ENCODE peak calls at places on chromosomes 13 and 19, in five cellular contexts. R is heart left ventricle, U is endothelial cell of umbilical vein, E is tibial nerve, Z is left lung. P is an unnamed sample.

GRCh38 chr13:99133230-99133629 is 67.4 kb upstream of the UBAC2 start:
- DNase-seq in R (no peak), U (no peak), E (no peak), Z (no peak), P (no peak)

GRCh38 chr13:51644649-51645048 is 60.4 kb downstream of the WDFY2 start:
- DNase-seq in R (no peak), U (peak), E (no peak), Z (no peak), P (peak)

GRCh38 chr19:51771369-51771768 is 10.4 kb downstream of the FPR2 start:
- DNase-seq in R (no peak), U (no peak), E (no peak), Z (no peak), P (no peak)

GRCh38 chr19:12763100-12763499 is 11.5 kb downstream of the BEST2 start:
- DNase-seq in R (no peak), U (no peak), E (no peak), Z (no peak), P (no peak)

GRCh38 chr19:12126707-12127106 is 13.4 kb downstream of the ZNF20 start:
- DNase-seq in R (no peak), U (no peak), E (no peak), Z (no peak), P (peak)

GRCh38 chr19:51572908-51573307 is 1.8 kb downstream of the ZNF175 start:
- DNase-seq in R (no peak), U (peak), E (no peak), Z (no peak), P (peak)

GRCh38 chr19:14073232-14073924 is 792 bp downstream of the MISP3 start:
- DNase-seq in R (peak), U (peak), E (no peak), Z (peak), P (peak)

GRCh38 chr13:114099191-114099590 is 33.2 kb downstream of the RASA3 start:
- DNase-seq in R (peak), U (no peak), E (peak), Z (no peak), P (peak)

GRCh38 chr19:39436350-39436716 is 584 bp upstream of the RPS16 start:
- DNase-seq in R (no peak), U (no peak), E (no peak), Z (no peak), P (no peak)

GRCh38 chr13:101618440-101619187 is 166.1 kb downstream of the ITGBL1 start:
- DNase-seq in R (no peak), U (no peak), E (no peak), Z (no peak), P (no peak)

GRCh38 chr13:50691176-50691681 is 152.3 kb downstream of the DLEU7 start:
- DNase-seq in R (no peak), U (peak), E (no peak), Z (no peak), P (no peak)

GRCh38 chr13:105719861-105720260 is 815.6 kb downstream of the EFNB2 start:
- DNase-seq in R (no peak), U (no peak), E (no peak), Z (no peak), P (no peak)

GRCh38 chr19:28596561-28597071 is 616.3 kb downstream of the UQCRFS1 start:
- DNase-seq in R (no peak), U (no peak), E (no peak), Z (no peak), P (no peak)

GRCh38 chr19:33821871-33822270 is 25.2 kb downstream of the KCTD15 start:
- DNase-seq in R (peak), U (no peak), E (no peak), Z (no peak), P (peak)

GRCh38 chr19:29683009-29683408 is 17.7 kb downstream of the PLEKHF1 start:
- DNase-seq in R (no peak), U (no peak), E (no peak), Z (no peak), P (no peak)

GRCh38 chr13:114071991-114072390 is 60.4 kb downstream of the RASA3 start:
- DNase-seq in R (peak), U (peak), E (peak), Z (no peak), P (no peak)

GRCh38 chr13:75308222-75308621 is 173.7 kb downstream of the TBC1D4 start:
- DNase-seq in R (no peak), U (no peak), E (no peak), Z (no peak), P (no peak)

DNA sequence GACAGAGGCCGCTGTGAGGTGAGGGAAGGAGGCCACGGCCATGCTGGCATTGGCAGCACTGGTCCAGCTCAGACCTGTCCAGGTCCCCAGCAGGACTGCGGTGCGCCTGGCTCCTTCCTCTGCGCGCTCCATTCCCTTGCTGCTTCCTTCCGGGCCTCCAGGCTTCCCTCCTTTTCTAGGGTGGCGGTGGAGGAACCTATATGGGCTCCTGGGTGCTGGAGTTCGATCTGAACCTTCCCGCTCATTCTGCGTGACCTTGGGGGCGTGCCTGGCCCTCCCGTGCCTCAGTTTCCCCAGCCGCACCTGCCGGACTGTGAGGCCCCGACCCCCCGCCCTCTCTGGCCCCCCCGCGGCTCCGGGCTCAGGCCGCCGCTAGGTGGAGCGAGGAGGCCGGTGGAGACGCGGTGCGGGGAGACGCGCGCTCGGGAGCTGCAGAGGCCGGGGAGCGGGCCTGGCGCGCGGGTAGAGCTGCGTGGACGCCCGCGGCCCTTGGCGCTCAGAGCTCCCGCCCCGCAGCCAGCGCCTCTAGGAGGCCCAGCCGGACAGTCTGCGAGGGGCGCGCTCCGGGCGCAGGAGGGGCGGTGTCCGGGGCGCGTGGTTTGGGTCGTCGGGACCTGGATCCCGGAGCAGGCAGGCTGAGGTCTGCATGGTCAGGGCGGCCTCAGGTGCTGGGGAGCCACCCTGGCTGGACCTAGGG is 29.9 kb downstream of the EFNA2 start:
- DNase-seq in R (peak), U (peak), E (no peak), Z (peak), P (peak)
- H3K4me3 ChIP-seq in R (peak), U (no peak), E (no peak), Z (no peak), P (no peak)

GRCh38 chr19:36151144-36152051 is 849 bp downstream of the COX7A1 start:
- DNase-seq in R (peak), U (no peak), E (peak), Z (peak), P (no peak)
- H3K4me3 ChIP-seq in R (peak), U (peak), E (peak), Z (peak), P (no peak)

DNA sequence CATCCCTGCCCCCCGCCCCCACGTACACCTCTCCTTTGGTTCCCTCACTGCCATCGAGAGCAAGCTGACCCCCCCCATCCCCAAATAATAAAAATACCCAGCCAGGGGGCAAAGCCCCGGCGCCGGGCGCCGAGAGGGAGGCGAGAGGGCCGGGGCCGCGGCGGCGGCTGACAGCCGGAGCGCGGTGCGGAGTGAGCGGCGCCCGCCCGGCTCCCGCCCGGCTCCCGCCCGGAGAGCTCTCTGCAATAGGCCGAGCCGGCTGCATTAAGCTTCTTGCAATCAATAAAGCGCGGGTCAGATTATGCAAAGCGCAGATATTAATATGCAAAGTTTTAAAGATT is 40.9 kb downstream of the DEDD2 start:
- DNase-seq in R (no peak), U (no peak), E (no peak), Z (no peak), P (no peak)
- H3K4me3 ChIP-seq in R (peak), U (peak), E (peak), Z (peak), P (peak)

GRCh38 chr13:52926971-52927370 is 78.5 kb upstream of the PCDH8 start:
- DNase-seq in R (no peak), U (no peak), E (no peak), Z (no peak), P (peak)

GRCh38 chr13:52924241-52925148 is 76.1 kb upstream of the PCDH8 start:
- DNase-seq in R (no peak), U (no peak), E (no peak), Z (no peak), P (no peak)

GRCh38 chr13:52922961-52923360 is 74.5 kb upstream of the PCDH8 start:
- DNase-seq in R (no peak), U (no peak), E (no peak), Z (no peak), P (no peak)

GRCh38 chr13:52925775-52926285 is 77.4 kb upstream of the PCDH8 start:
- DNase-seq in R (no peak), U (no peak), E (no peak), Z (no peak), P (peak)

DNA sequence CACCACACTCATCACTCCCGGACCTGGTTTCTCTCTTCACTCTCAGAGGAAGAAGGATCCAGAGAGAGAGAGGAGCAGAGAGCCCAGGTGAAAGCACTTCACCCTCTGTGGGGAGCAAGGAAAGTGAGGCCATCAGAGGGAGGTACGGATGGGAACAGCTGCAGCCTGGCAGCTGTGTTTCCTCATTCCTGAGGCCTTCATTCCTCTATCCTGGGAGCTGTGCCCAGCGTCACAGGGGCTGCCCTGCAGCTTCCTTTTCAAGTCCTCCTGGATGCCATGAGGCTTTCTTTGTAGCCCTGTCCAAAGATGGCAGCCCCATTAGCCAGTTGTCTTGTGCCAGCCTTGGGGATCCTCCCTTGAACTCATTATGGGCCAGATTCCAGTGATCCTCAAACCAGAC is 76.8 kb upstream of the PCDH8 start:
- DNase-seq in R (no peak), U (no peak), E (no peak), Z (no peak), P (peak)
- H3K4me3 ChIP-seq in R (no peak), U (no peak), E (no peak), Z (no peak), P (no peak)

GRCh38 chr19:58305932-58306323 is 751 bp downstream of the ERVK3-1 start:
- DNase-seq in R (no peak), U (no peak), E (no peak), Z (no peak), P (peak)
- H3K4me3 ChIP-seq in R (peak), U (peak), E (peak), Z (peak), P (peak)

GRCh38 chr13:73983109-73983508 is 151.1 kb downstream of the KLF12 start:
- DNase-seq in R (no peak), U (no peak), E (no peak), Z (no peak), P (no peak)
- H3K4me3 ChIP-seq in R (no peak), U (no peak), E (no peak), Z (no peak), P (no peak)

GRCh38 chr19:19627442-19627715 is 641 bp downstream of the LPAR2 start:
- DNase-seq in R (no peak), U (no peak), E (no peak), Z (no peak), P (no peak)
- H3K4me3 ChIP-seq in R (peak), U (no peak), E (no peak), Z (peak), P (peak)

DNA sequence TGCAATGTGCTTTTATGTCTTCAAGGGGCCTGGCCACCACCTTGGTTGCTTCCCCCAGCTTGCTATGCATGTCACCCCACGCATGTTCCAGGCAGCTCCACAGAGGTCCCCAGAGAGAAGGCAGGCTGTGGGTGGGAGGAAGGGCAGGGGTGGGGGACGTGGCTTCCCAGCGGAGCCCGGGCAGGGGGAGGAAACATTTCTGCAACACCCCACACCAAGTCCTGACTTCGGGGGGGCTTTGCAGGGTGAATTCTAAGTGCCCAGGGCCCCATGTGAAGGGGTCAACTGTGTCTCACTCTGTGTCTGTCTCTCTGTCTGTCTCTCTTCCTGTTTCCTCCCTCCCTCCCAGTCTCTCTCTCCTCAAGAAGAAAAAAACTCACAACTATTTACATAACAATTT is 39.6 kb downstream of the LTBP4 start:
- DNase-seq in R (no peak), U (peak), E (no peak), Z (peak), P (no peak)
- H3K4me3 ChIP-seq in R (no peak), U (no peak), E (no peak), Z (no peak), P (no peak)

DNA sequence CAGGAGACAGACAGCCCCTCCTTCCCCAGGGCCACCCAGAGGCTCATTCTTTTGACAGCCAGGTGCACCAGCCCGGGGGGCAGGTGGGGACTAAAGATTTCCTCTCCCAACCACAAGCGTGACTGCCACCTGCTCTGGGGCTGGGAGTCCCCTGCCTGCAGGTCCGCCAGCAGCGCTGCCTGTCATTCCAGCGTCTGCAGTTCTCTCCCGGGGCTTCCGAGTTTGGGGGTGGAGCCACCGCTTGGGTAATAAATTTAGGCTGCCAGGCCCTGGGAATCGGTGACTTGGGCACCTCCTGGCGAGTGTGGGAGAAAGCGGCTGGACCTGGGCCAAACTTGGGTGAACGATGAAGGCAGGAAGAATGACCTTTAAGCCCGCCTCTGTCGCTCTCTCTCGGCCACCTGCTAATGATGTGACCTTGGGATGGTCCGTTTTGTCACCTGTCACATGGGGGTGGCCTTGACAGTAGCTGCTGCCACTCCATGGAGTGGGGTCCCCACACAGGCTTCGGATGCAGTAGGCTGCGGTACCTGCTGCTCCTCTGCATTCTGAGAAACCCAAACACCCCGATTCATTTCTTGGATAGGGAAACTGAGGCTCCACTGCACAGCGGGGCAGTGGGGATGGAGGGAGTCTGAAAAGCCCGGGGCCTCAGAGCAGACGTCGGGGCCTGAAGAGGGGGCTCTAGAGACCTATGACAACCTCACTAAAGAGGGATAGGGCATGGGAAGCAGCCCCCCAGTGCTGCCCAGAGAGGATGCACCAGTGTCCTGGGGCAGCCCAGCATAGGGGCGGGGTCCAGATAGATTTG is 12.8 kb downstream of the FUT6 start:
- DNase-seq in R (peak), U (no peak), E (no peak), Z (no peak), P (peak)
- H3K4me3 ChIP-seq in R (no peak), U (no peak), E (no peak), Z (peak), P (peak)

GRCh38 chr13:80173224-80173623 is 167.7 kb downstream of the SPRY2 start:
- DNase-seq in R (no peak), U (no peak), E (no peak), Z (no peak), P (peak)

GRCh38 chr13:80164451-80164850 is 176.5 kb downstream of the SPRY2 start:
- DNase-seq in R (no peak), U (no peak), E (no peak), Z (no peak), P (no peak)

GRCh38 chr13:80171096-80171495 is 169.8 kb downstream of the SPRY2 start:
- DNase-seq in R (no peak), U (no peak), E (no peak), Z (no peak), P (peak)

GRCh38 chr13:80166352-80166751 is 174.6 kb downstream of the SPRY2 start:
- DNase-seq in R (no peak), U (no peak), E (no peak), Z (no peak), P (no peak)

GRCh38 chr13:80168089-80168850 is 172.7 kb downstream of the SPRY2 start:
- DNase-seq in R (no peak), U (no peak), E (no peak), Z (no peak), P (peak)
- H3K4me3 ChIP-seq in R (no peak), U (no peak), E (no peak), Z (no peak), P (no peak)

P was measured in epithelial cell of esophagus.